ENCODE peak calls at places on chromosomes 7 and 10, in seven cellular contexts. V, R, X, S, D, H and P are unnamed samples.

GRCh38 chr7:103626776-103627175 is 180.8 kb upstream of the SLC26A5 start:
- DNase-seq in V (no peak), R (no peak), X (no peak), S (no peak), D (no peak), H (no peak), P (no peak)

GRCh38 chr7:32958046-32959025 is 1.1 kb downstream of the FKBP9 start:
- DNase-seq in V (peak), R (peak), X (peak), S (peak), D (no peak), H (peak), P (peak)

GRCh38 chr7:107907790-107908189 is 16.8 kb downstream of the DLD start:
- DNase-seq in V (no peak), R (no peak), X (no peak), S (no peak), D (no peak), H (no peak), P (no peak)

GRCh38 chr7:139108256-139109187 is 998 bp downstream of the ZC3HAV1 start:
- DNase-seq in V (peak), R (peak), X (peak), S (peak), D (no peak), H (peak), P (peak)

GRCh38 chr10:12333382-12334185 is 15.8 kb upstream of the CAMK1D start:
- DNase-seq in V (peak), R (peak), X (peak), S (peak), D (no peak), H (no peak), P (peak)

GRCh38 chr10:34254596-34254995 is 560.5 kb downstream of the PARD3 start:
- DNase-seq in V (no peak), R (no peak), X (peak), S (no peak), D (peak), H (no peak), P (peak)

GRCh38 chr7:18706648-18707047 is 211.1 kb downstream of the HDAC9 start:
- DNase-seq in V (no peak), R (no peak), X (no peak), S (no peak), D (no peak), H (no peak), P (no peak)

GRCh38 chr7:52838981-52839411 is 196.4 kb upstream of the POM121L12 start:
- DNase-seq in V (no peak), R (no peak), X (no peak), S (no peak), D (no peak), H (no peak), P (no peak)

GRCh38 chr10:131930150-131930549 is 29.3 kb downstream of the PPP2R2D start:
- DNase-seq in V (no peak), R (peak), X (no peak), S (no peak), D (no peak), H (no peak), P (no peak)

GRCh38 chr10:17062493-17063487 is 66.8 kb downstream of the CUBN start:
- DNase-seq in V (peak), R (no peak), X (peak), S (peak), D (no peak), H (no peak), P (no peak)

GRCh38 chr7:96949766-96950165 is 55.6 kb upstream of the DLX6 start:
- DNase-seq in V (no peak), R (no peak), X (no peak), S (peak), D (no peak), H (no peak), P (no peak)

GRCh38 chr10:22649390-22649841 is 65.0 kb downstream of the PIP4K2A start:
- DNase-seq in V (no peak), R (no peak), X (no peak), S (no peak), D (no peak), H (no peak), P (no peak)

GRCh38 chr7:101901661-101902491 is 84.5 kb downstream of the CUX1 start:
- DNase-seq in V (no peak), R (no peak), X (no peak), S (no peak), D (no peak), H (peak), P (no peak)

GRCh38 chr7:29843106-29843505 is 36.8 kb downstream of the WIPF3 start:
- DNase-seq in V (no peak), R (peak), X (no peak), S (no peak), D (no peak), H (no peak), P (no peak)

GRCh38 chr10:17001961-17002749 is 127.5 kb downstream of the CUBN start:
- DNase-seq in V (no peak), R (no peak), X (no peak), S (peak), D (no peak), H (no peak), P (peak)

GRCh38 chr7:85261341-85261740 is 74.5 kb upstream of the SEMA3D start:
- DNase-seq in V (no peak), R (no peak), X (no peak), S (no peak), D (no peak), H (no peak), P (no peak)

GRCh38 chr10:22253578-22253882 is 35.7 kb upstream of the EBLN1 start:
- DNase-seq in V (no peak), R (no peak), X (no peak), S (peak), D (no peak), H (no peak), P (peak)

GRCh38 chr10:119620241-119620753 is 23.5 kb upstream of the TIAL1 start:
- DNase-seq in V (no peak), R (no peak), X (no peak), S (no peak), D (no peak), H (no peak), P (no peak)

GRCh38 chr10:60140681-60141632 is 234.6 kb upstream of the CCDC6 start:
- DNase-seq in V (no peak), R (no peak), X (peak), S (no peak), D (no peak), H (peak), P (peak)

GRCh38 chr7:601573-602340 is 82.1 kb upstream of the PDGFA start:
- DNase-seq in V (no peak), R (peak), X (no peak), S (no peak), D (peak), H (peak), P (peak)

GRCh38 chr7:150514748-150515222 is at the start of gene GIMAP7:
- DNase-seq in V (no peak), R (no peak), X (no peak), S (no peak), D (peak), H (no peak), P (peak)

GRCh38 chr7:134813668-134814067 is 34.2 kb downstream of the CALD1 start:
- DNase-seq in V (no peak), R (no peak), X (no peak), S (no peak), D (no peak), H (no peak), P (no peak)

GRCh38 chr10:57992321-57993077 is 275.2 kb downstream of the IPMK start:
- DNase-seq in V (no peak), R (no peak), X (peak), S (no peak), D (no peak), H (no peak), P (no peak)

DNA sequence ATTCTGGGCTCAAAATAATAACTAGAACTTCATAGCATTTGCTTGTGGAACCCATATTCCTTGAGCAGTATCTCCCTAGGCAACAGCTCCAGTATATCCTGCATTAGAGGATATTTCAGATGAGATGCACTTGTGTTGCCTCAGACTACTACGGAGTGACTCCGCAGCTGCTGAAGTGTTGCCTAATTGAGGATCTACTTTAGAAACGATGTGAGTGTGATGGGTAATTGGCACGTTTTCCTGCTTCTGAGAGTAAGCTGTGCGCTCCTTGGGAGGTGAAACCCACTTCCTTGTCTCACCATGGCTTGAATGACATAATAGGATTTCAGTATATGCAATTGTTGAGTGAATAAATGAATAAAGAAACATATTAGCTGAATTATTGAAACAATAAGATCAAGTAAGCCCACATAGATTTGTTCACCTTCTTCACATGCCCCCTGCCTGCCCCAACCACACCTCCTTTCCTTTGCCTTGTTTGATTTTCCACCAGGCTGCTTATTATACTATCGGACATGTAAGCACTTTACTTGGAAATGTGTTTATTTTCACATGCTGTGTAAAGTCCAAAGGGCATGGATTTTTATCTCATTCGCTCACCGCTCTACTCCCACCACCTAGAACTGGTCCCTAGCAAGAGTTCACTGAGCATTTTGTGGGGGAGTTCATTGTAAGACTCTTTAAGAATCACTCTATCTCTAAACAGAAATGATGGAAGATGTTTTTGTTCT is 303.8 kb downstream of the KCNMA1 start:
- DNase-seq in V (no peak), R (no peak), X (peak), S (no peak), D (no peak), H (no peak), P (no peak)
- TF ChIP-seq EP300 in V (no peak), R (no peak), X (peak), S (no peak), D (no peak), H (no peak), P (no peak)

DNA sequence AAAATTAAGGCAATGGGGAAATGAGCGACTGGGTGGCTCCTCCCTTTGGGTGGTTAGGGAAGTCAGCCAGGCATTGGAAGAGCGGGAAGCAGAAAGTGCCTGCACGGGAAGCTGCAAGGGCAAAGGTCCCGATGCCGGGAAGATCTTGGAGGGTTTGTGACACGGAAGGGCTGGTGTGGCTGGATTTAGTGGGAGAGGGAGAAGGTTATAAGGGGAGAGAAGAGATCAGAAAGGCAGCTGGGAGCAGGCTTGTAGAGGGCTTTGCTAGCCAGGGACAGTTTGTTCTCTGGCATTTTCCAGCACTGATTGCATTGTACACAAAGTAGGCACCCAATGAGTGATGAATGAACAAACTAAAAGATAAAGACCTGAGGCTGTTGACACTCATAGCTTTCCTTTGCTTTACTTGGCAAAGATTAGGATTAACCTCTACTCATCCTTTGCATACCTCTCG is 67.7 kb downstream of the NAMPT start:
- DNase-seq in V (peak), R (peak), X (peak), S (peak), D (no peak), H (no peak), P (peak)
- TF ChIP-seq EP300 in V (no peak), R (peak), X (no peak), S (peak), D (no peak), H (no peak), P (peak)

GRCh38 chr7:55075464-55075971 is 56.7 kb downstream of the EGFR start:
- DNase-seq in V (no peak), R (peak), X (no peak), S (peak), D (no peak), H (no peak), P (peak)
- TF ChIP-seq EP300 in V (no peak), R (peak), X (no peak), S (peak), D (no peak), H (no peak), P (peak)

GRCh38 chr10:99621454-99622246 is 1.4 kb upstream of the SLC25A28 start:
- DNase-seq in V (no peak), R (no peak), X (no peak), S (no peak), D (no peak), H (no peak), P (no peak)

GRCh38 chr10:99619851-99620712 is at the start of gene SLC25A28:
- DNase-seq in V (peak), R (peak), X (peak), S (peak), D (peak), H (peak), P (peak)

GRCh38 chr10:99619090-99619800 is 994 bp downstream of the SLC25A28 start:
- DNase-seq in V (no peak), R (no peak), X (no peak), S (no peak), D (peak), H (no peak), P (no peak)

GRCh38 chr10:99623919-99624318 is 3.7 kb upstream of the SLC25A28 start:
- DNase-seq in V (no peak), R (no peak), X (no peak), S (no peak), D (no peak), H (no peak), P (no peak)

GRCh38 chr10:99620713-99621453 is 644 bp upstream of the SLC25A28 start:
- DNase-seq in V (peak), R (peak), X (peak), S (peak), D (peak), H (peak), P (peak)
- TF ChIP-seq EP300 in V (no peak), R (peak), X (no peak), S (peak), D (no peak), H (no peak), P (peak)